ENCODE peak calls at places on chromosomes 11 and 22, in nine cellular contexts. One of them, this sample, is unnamed. For H3K4me1, the result is how much of the 10 kb centered on the place peaks cover.

GRCh38 chr11:122421684-122422083 is 233.8 kb upstream of the UBASH3B start:
- DNase-seq in pancreas: no peak
- DNase-seq in heart right ventricle: no peak
- DNase-seq in breast epithelium: no peak
- DNase-seq in H1: no peak
- DNase-seq in heart left ventricle: no peak
- DNase-seq in A549: no peak
- DNase-seq in vagina: no peak
- DNase-seq in adrenal gland: no peak
- DNase-seq in this sample: no peak

GRCh38 chr11:75289919-75290318 is 49.3 kb downstream of the TPBGL start:
- DNase-seq in vagina: no peak
- DNase-seq in breast epithelium: no peak
- DNase-seq in A549: no peak
- DNase-seq in heart right ventricle: no peak
- DNase-seq in H1: no peak
- DNase-seq in heart left ventricle: no peak
- DNase-seq in adrenal gland: no peak
- DNase-seq in pancreas: no peak
- DNase-seq in this sample: no peak

GRCh38 chr11:57357827-57358226 is 19.7 kb downstream of the P2RX3 start:
- DNase-seq in heart left ventricle: no peak
- DNase-seq in vagina: no peak
- DNase-seq in H1: no peak
- DNase-seq in breast epithelium: no peak
- DNase-seq in pancreas: no peak
- DNase-seq in heart right ventricle: no peak
- DNase-seq in A549: no peak
- DNase-seq in adrenal gland: no peak
- DNase-seq in this sample: no peak

GRCh38 chr11:64534950-64535349 is 56.1 kb upstream of the SLC22A12 start:
- DNase-seq in pancreas: no peak
- DNase-seq in H1: no peak
- DNase-seq in adrenal gland: no peak
- DNase-seq in A549: no peak
- DNase-seq in breast epithelium: no peak
- DNase-seq in vagina: no peak
- DNase-seq in heart left ventricle: no peak
- DNase-seq in heart right ventricle: no peak
- DNase-seq in this sample: no peak

GRCh38 chr11:35791088-35791958 is 128.7 kb downstream of the TRIM44 start:
- DNase-seq in H1: no peak
- DNase-seq in A549: no peak
- DNase-seq in heart right ventricle: no peak
- DNase-seq in breast epithelium: no peak
- DNase-seq in adrenal gland: no peak
- DNase-seq in vagina: no peak
- DNase-seq in heart left ventricle: no peak
- DNase-seq in pancreas: no peak
- DNase-seq in this sample: no peak

GRCh38 chr22:39728236-39728860 is 157.8 kb downstream of the CACNA1I start:
- DNase-seq in A549: no peak
- DNase-seq in vagina: no peak
- DNase-seq in heart right ventricle: no peak
- DNase-seq in breast epithelium: no peak
- DNase-seq in adrenal gland: no peak
- DNase-seq in pancreas: no peak
- DNase-seq in H1: no peak
- DNase-seq in heart left ventricle: no peak
- DNase-seq in this sample: no peak

GRCh38 chr22:36331912-36332622 is 55.7 kb downstream of the MYH9 start:
- DNase-seq in H1: no peak
- DNase-seq in A549: peak
- DNase-seq in pancreas: peak
- DNase-seq in heart left ventricle: peak
- DNase-seq in vagina: no peak
- DNase-seq in heart right ventricle: peak
- DNase-seq in breast epithelium: no peak
- DNase-seq in adrenal gland: peak
- DNase-seq in this sample: peak

GRCh38 chr11:130816516-130816915 is 99.8 kb downstream of the SNX19 start:
- DNase-seq in vagina: no peak
- DNase-seq in A549: no peak
- DNase-seq in H1: no peak
- DNase-seq in heart left ventricle: no peak
- DNase-seq in heart right ventricle: no peak
- DNase-seq in breast epithelium: no peak
- DNase-seq in adrenal gland: no peak
- DNase-seq in pancreas: no peak
- DNase-seq in this sample: no peak

GRCh38 chr11:44709966-44710365 is 16.8 kb upstream of the TSPAN18 start:
- DNase-seq in heart left ventricle: no peak
- DNase-seq in heart right ventricle: no peak
- DNase-seq in H1: no peak
- DNase-seq in vagina: no peak
- DNase-seq in pancreas: no peak
- DNase-seq in breast epithelium: no peak
- DNase-seq in adrenal gland: no peak
- DNase-seq in A549: no peak
- DNase-seq in this sample: no peak

GRCh38 chr22:46086577-46087335 is 63.6 kb upstream of the PPARA start:
- DNase-seq in H1: no peak
- DNase-seq in vagina: no peak
- DNase-seq in pancreas: peak
- DNase-seq in adrenal gland: peak
- DNase-seq in heart right ventricle: peak
- DNase-seq in breast epithelium: no peak
- DNase-seq in A549: no peak
- DNase-seq in heart left ventricle: peak
- DNase-seq in this sample: peak

GRCh38 chr11:94830722-94831121 is 62.6 kb downstream of the AMOTL1 start:
- DNase-seq in breast epithelium: no peak
- DNase-seq in A549: no peak
- DNase-seq in vagina: no peak
- DNase-seq in heart left ventricle: no peak
- DNase-seq in H1: no peak
- DNase-seq in heart right ventricle: no peak
- DNase-seq in pancreas: no peak
- DNase-seq in adrenal gland: no peak
- DNase-seq in this sample: no peak

GRCh38 chr11:2399488-2400068 is 972 bp upstream of the TSSC4 start:
- DNase-seq in A549: peak
- DNase-seq in heart right ventricle: no peak
- DNase-seq in breast epithelium: no peak
- DNase-seq in heart left ventricle: no peak
- DNase-seq in H1: no peak
- DNase-seq in adrenal gland: peak
- DNase-seq in pancreas: peak
- DNase-seq in vagina: no peak
- DNase-seq in this sample: no peak

GRCh38 chr22:19291218-19291579 is 320 bp downstream of the CLTCL1 start:
- DNase-seq in vagina: no peak
- DNase-seq in A549: no peak
- DNase-seq in heart right ventricle: peak
- DNase-seq in pancreas: no peak
- DNase-seq in adrenal gland: peak
- DNase-seq in heart left ventricle: peak
- DNase-seq in breast epithelium: no peak
- DNase-seq in H1: no peak
- DNase-seq in this sample: peak

GRCh38 chr11:125587480-125587879 is 5.2 kb upstream of the STT3A start:
- DNase-seq in breast epithelium: no peak
- DNase-seq in heart right ventricle: no peak
- DNase-seq in A549: no peak
- DNase-seq in H1: no peak
- DNase-seq in adrenal gland: no peak
- DNase-seq in vagina: no peak
- DNase-seq in pancreas: no peak
- DNase-seq in heart left ventricle: no peak
- DNase-seq in this sample: no peak

GRCh38 chr11:134270250-134270714 is 5.9 kb upstream of the GLB1L3 start:
- DNase-seq in breast epithelium: no peak
- DNase-seq in vagina: no peak
- DNase-seq in heart right ventricle: no peak
- DNase-seq in A549: peak
- DNase-seq in H1: no peak
- DNase-seq in heart left ventricle: no peak
- DNase-seq in pancreas: no peak
- DNase-seq in adrenal gland: no peak
- DNase-seq in this sample: no peak
- TF ChIP-seq CTCF in breast epithelium: no peak
- TF ChIP-seq CTCF in vagina: no peak
- TF ChIP-seq CTCF in heart right ventricle: no peak
- TF ChIP-seq CTCF in A549: no peak
- TF ChIP-seq CTCF in H1: no peak
- TF ChIP-seq CTCF in heart left ventricle: no peak
- TF ChIP-seq CTCF in pancreas: no peak
- TF ChIP-seq CTCF in adrenal gland: no peak
- TF ChIP-seq CTCF in this sample: no peak

GRCh38 chr11:68468217-68468828 is 7.8 kb downstream of the PPP6R3 start:
- DNase-seq in heart right ventricle: no peak
- DNase-seq in adrenal gland: no peak
- DNase-seq in pancreas: no peak
- DNase-seq in H1: no peak
- DNase-seq in vagina: no peak
- DNase-seq in heart left ventricle: no peak
- DNase-seq in A549: no peak
- DNase-seq in breast epithelium: no peak
- DNase-seq in this sample: no peak

GRCh38 chr11:68469642-68470041 is 9.1 kb downstream of the PPP6R3 start:
- DNase-seq in A549: no peak
- DNase-seq in pancreas: no peak
- DNase-seq in breast epithelium: no peak
- DNase-seq in heart right ventricle: no peak
- DNase-seq in adrenal gland: no peak
- DNase-seq in heart left ventricle: no peak
- DNase-seq in vagina: no peak
- DNase-seq in H1: no peak
- DNase-seq in this sample: no peak

GRCh38 chr11:68471360-68472340 is 11.1 kb downstream of the PPP6R3 start:
- DNase-seq in A549: no peak
- DNase-seq in breast epithelium: no peak
- DNase-seq in heart right ventricle: no peak
- DNase-seq in adrenal gland: no peak
- DNase-seq in H1: no peak
- DNase-seq in heart left ventricle: no peak
- DNase-seq in vagina: no peak
- DNase-seq in pancreas: no peak
- DNase-seq in this sample: no peak

GRCh38 chr11:68469122-68469521 is 8.6 kb downstream of the PPP6R3 start:
- DNase-seq in vagina: no peak
- DNase-seq in A549: no peak
- DNase-seq in adrenal gland: no peak
- DNase-seq in H1: no peak
- DNase-seq in breast epithelium: no peak
- DNase-seq in heart right ventricle: no peak
- DNase-seq in heart left ventricle: no peak
- DNase-seq in pancreas: no peak
- DNase-seq in this sample: no peak

DNA sequence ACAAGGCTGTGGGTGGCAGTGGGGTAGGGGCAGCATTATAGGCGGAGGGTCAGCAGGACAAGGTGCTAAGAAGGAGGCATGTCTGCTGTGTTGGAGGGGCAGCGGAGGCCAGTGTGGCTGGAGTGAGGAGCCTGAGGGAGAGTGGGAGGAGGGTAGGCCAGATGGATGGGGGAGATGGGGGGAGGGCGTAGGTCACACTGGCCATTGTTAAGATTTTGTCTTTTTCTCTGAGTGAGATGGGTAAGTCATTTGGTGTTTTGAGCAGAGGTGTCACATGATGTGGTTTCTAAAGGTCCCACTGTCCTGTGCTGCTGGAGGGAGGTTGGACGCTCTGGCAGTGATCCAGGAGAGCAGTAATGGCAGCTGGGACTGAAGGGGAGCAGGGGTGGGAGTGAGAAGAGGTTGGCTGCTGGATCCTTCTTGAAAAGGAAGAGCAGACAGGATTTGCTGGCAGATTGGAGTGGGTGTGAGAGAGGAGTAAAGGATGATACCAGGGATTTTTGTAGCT is 9.8 kb downstream of the PPP6R3 start:
- DNase-seq in heart left ventricle: peak
- DNase-seq in pancreas: no peak
- DNase-seq in H1: no peak
- DNase-seq in vagina: no peak
- DNase-seq in breast epithelium: no peak
- DNase-seq in adrenal gland: no peak
- DNase-seq in A549: no peak
- DNase-seq in heart right ventricle: no peak
- DNase-seq in this sample: no peak
- H3K27ac ChIP-seq in heart left ventricle: no peak
- H3K27ac ChIP-seq in pancreas: no peak
- H3K27ac ChIP-seq in H1: no peak
- H3K27ac ChIP-seq in vagina: no peak
- H3K27ac ChIP-seq in breast epithelium: no peak
- H3K27ac ChIP-seq in adrenal gland: no peak
- H3K27ac ChIP-seq in A549: no peak
- H3K27ac ChIP-seq in heart right ventricle: no peak
- H3K27ac ChIP-seq in this sample: peak

GRCh38 chr11:118046964-118047700 is 29.7 kb upstream of the TMPRSS4 start:
- DNase-seq in heart right ventricle: no peak
- DNase-seq in A549: no peak
- DNase-seq in H1: no peak
- DNase-seq in vagina: no peak
- DNase-seq in breast epithelium: no peak
- DNase-seq in heart left ventricle: no peak
- DNase-seq in pancreas: no peak
- DNase-seq in adrenal gland: peak
- DNase-seq in this sample: no peak
- H3K4me1 ChIP-seq in heart right ventricle: under half
- H3K4me1 ChIP-seq in A549: under half
- H3K4me1 ChIP-seq in H1: under half
- H3K4me1 ChIP-seq in vagina: under half
- H3K4me1 ChIP-seq in breast epithelium: under half
- H3K4me1 ChIP-seq in heart left ventricle: under half
- H3K4me1 ChIP-seq in pancreas: under half
- H3K4me1 ChIP-seq in adrenal gland: under half
- H3K4me1 ChIP-seq in this sample: under half

GRCh38 chr11:62324738-62325556 is 12.3 kb upstream of the ASRGL1 start:
- DNase-seq in vagina: no peak
- DNase-seq in H1: peak
- DNase-seq in breast epithelium: no peak
- DNase-seq in heart right ventricle: peak
- DNase-seq in A549: peak
- DNase-seq in heart left ventricle: peak
- DNase-seq in pancreas: peak
- DNase-seq in adrenal gland: peak
- DNase-seq in this sample: peak
- TF ChIP-seq CTCF in vagina: peak
- TF ChIP-seq CTCF in H1: peak
- TF ChIP-seq CTCF in breast epithelium: peak
- TF ChIP-seq CTCF in heart right ventricle: peak
- TF ChIP-seq CTCF in A549: no peak
- TF ChIP-seq CTCF in heart left ventricle: peak
- TF ChIP-seq CTCF in pancreas: no peak
- TF ChIP-seq CTCF in adrenal gland: peak
- TF ChIP-seq CTCF in this sample: peak

GRCh38 chr11:132111781-132112380 is 741.5 kb downstream of the NTM start:
- DNase-seq in breast epithelium: no peak
- DNase-seq in heart left ventricle: no peak
- DNase-seq in adrenal gland: no peak
- DNase-seq in A549: no peak
- DNase-seq in pancreas: no peak
- DNase-seq in heart right ventricle: no peak
- DNase-seq in H1: no peak
- DNase-seq in vagina: no peak
- DNase-seq in this sample: no peak
- H3K27ac ChIP-seq in breast epithelium: no peak
- H3K27ac ChIP-seq in heart left ventricle: peak
- H3K27ac ChIP-seq in adrenal gland: no peak
- H3K27ac ChIP-seq in A549: no peak
- H3K27ac ChIP-seq in pancreas: no peak
- H3K27ac ChIP-seq in heart right ventricle: no peak
- H3K27ac ChIP-seq in H1: no peak
- H3K27ac ChIP-seq in vagina: no peak
- H3K27ac ChIP-seq in this sample: peak